ENCODE peak calls at places on chromosomes 5 and 9, in eight cellular contexts. X is mesothelial cell of epicardium; Y is retinal pigment epithelial cell; I is natural killer cell; S is glutamatergic neuron; M is nephron progenitor cell; A is CD8-positive, alpha-beta T cell; D is AG09319. W is an unnamed sample.

GRCh38 chr9:18707489-18708210 is 233.7 kb downstream of the ADAMTSL1 start:
- DNase-seq in S (no peak), X (no peak), D (no peak), M (no peak), A (no peak), I (no peak), Y (no peak), W (no peak)

GRCh38 chr5:168770036-168770498 is 190.9 kb upstream of the PANK3 start:
- DNase-seq in Y (no peak), M (no peak), A (no peak), X (no peak), I (no peak), D (no peak), S (peak; percentile 72), W (no peak)

GRCh38 chr5:83085106-83085505 is 7.8 kb downstream of the XRCC4 start:
- DNase-seq in X (no peak), Y (no peak), M (no peak), A (no peak), S (no peak), I (no peak), D (no peak), W (no peak)

GRCh38 chr9:136587145-136587943 is 41.5 kb upstream of the NOTCH1 start:
- DNase-seq in A (no peak), X (peak; percentile 64), Y (no peak), D (peak; percentile 25), S (no peak), I (no peak), M (peak; percentile 90), W (no peak)

GRCh38 chr5:180623844-180624243 is 25.6 kb downstream of the FLT4 start:
- DNase-seq in I (no peak), M (no peak), D (no peak), S (no peak), A (no peak), Y (no peak), X (no peak), W (no peak)

GRCh38 chr5:32436553-32437262 is 7.8 kb downstream of the ZFR start:
- DNase-seq in X (no peak), S (no peak), A (no peak), D (no peak), I (no peak), Y (no peak), M (no peak), W (no peak)

GRCh38 chr5:179803651-179804598 is 2.7 kb downstream of the MGAT4B start:
- DNase-seq in X (no peak), Y (no peak), S (no peak), M (no peak), A (no peak), D (no peak), I (peak; percentile 20), W (peak; percentile 39)

GRCh38 chr9:123337971-123338370 is 18.0 kb upstream of the CRB2 start:
- DNase-seq in D (no peak), S (no peak), M (no peak), A (no peak), Y (no peak), I (no peak), X (no peak), W (no peak)

GRCh38 chr5:10898489-10898888 is 137.5 kb upstream of the DAP start:
- DNase-seq in X (no peak), I (no peak), M (no peak), D (no peak), S (no peak), A (no peak), Y (no peak), W (no peak)
- TF ChIP-seq CTCF in X (no peak), I (no peak), M (no peak), D (no peak), S (no peak), A (no peak), Y (no peak), W (no peak)

GRCh38 chr9:22238809-22239684 is 207.6 kb upstream of the DMRTA1 start:
- DNase-seq in M (no peak), D (no peak), X (no peak), Y (no peak), A (no peak), I (no peak), S (no peak), W (no peak)

GRCh38 chr9:22241611-22242010 is 205.0 kb upstream of the DMRTA1 start:
- DNase-seq in A (no peak), Y (no peak), D (no peak), M (no peak), I (no peak), S (no peak), X (no peak), W (no peak)

GRCh38 chr9:22240619-22241018 is 206.0 kb upstream of the DMRTA1 start:
- DNase-seq in M (no peak), I (no peak), Y (no peak), S (no peak), A (no peak), D (peak; percentile 4), X (no peak), W (peak; percentile 35)

GRCh38 chr9:22241024-22241423 is 205.6 kb upstream of the DMRTA1 start:
- DNase-seq in I (no peak), Y (peak; percentile 48), M (no peak), A (no peak), S (no peak), X (no peak), D (no peak), W (no peak)

DNA sequence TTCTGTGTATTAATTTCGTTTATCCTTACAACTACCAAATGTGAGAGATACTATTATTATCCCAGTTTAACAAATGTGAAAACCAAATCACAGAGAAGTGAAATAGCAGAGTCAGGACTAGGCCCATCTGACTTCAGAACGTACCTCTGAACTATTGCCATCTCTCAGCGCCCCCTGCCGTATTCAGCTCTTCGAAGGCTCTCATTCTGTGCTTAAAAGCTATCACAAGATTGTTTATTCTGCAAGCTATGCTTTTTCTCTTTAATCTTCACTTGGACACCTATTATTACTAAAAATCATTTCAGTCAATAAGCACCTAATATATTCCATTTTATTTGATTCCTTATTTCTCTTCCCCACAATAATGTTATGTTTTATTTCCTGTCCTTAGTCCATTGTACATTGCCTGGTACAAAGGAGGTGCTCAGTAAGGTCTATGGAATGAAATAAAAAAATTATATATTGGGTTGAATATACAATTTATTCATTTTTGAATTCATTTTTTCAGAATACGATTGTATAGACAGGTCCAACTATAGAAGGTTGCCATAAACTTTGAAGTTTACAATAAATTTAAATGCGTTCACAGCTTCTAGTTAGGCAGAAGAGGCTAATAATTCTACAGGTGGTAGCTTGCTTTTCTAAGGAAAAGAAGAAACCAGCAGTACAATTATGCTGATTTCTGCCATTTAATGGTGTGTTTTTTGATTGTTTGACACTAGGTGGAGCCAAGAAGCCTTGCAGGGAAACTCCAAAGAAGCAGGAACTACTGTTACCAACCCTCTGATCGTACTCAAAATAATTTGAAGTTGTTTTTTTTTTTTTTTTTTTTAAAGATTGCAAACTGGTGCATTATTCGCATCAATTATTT is 202.2 kb upstream of the DMRTA1 start:
- DNase-seq in D (peak; percentile 12), Y (peak; percentile 28), S (peak; percentile 46), M (peak; percentile 45), A (no peak), I (no peak), X (no peak), W (peak; percentile 36)
- TF ChIP-seq CTCF in D (peak; percentile 73), Y (peak; percentile 75), S (peak; percentile 19), M (peak; percentile 40), A (peak; percentile 40), I (no peak), X (peak; percentile 19), W (peak; percentile 67)

GRCh38 chr5:1325191-1325741 is 19.6 kb downstream of the CLPTM1L start:
- DNase-seq in S (no peak), Y (no peak), M (no peak), A (no peak), D (no peak), X (no peak), I (no peak), W (no peak)

GRCh38 chr5:1323803-1324173 is 21.1 kb downstream of the CLPTM1L start:
- DNase-seq in S (no peak), X (no peak), D (no peak), M (no peak), A (no peak), Y (no peak), I (no peak), W (no peak)

GRCh38 chr5:1324719-1325190 is 20.1 kb downstream of the CLPTM1L start:
- DNase-seq in M (no peak), Y (no peak), D (no peak), I (no peak), S (no peak), X (no peak), A (no peak), W (no peak)

GRCh38 chr5:1324301-1324700 is 20.6 kb downstream of the CLPTM1L start:
- DNase-seq in I (no peak), A (no peak), M (no peak), S (no peak), X (no peak), Y (no peak), D (no peak), W (no peak)

DNA sequence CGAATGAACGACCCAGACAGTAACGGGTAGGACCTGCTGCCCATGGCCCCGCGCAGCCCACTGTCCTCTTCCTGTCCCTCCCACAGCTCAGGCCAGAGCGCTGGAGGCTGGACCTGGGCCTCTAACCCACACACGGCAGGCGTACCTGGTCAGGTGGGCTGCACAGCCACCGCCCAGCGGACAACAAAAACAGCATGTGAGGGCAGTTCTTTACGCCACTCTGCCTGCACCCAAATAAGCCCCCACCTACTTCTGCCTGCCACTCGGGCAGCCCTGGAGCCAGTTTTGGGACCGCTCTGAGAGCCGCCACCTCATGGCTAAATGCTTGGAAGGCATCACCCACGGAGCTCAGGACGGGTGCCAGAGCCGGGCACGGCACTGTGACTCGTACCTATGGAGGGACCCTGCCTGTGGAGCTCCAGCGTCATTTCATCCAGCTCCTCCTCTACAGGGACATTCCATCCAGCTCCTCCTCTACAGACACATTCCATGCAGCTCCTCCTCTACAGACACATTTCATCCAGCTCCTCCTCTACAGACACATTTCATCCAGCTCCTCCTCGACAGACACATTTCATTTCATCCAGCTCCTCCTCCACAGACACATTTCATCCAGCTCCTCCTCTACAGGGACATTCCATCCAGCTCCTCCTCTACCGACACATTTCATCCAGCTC is 18.9 kb downstream of the CLPTM1L start:
- DNase-seq in Y (no peak), X (no peak), D (no peak), S (no peak), I (no peak), A (no peak), M (no peak), W (no peak)
- TF ChIP-seq CTCF in Y (no peak), X (no peak), D (no peak), S (no peak), I (no peak), A (no peak), M (no peak), W (no peak)

DNA sequence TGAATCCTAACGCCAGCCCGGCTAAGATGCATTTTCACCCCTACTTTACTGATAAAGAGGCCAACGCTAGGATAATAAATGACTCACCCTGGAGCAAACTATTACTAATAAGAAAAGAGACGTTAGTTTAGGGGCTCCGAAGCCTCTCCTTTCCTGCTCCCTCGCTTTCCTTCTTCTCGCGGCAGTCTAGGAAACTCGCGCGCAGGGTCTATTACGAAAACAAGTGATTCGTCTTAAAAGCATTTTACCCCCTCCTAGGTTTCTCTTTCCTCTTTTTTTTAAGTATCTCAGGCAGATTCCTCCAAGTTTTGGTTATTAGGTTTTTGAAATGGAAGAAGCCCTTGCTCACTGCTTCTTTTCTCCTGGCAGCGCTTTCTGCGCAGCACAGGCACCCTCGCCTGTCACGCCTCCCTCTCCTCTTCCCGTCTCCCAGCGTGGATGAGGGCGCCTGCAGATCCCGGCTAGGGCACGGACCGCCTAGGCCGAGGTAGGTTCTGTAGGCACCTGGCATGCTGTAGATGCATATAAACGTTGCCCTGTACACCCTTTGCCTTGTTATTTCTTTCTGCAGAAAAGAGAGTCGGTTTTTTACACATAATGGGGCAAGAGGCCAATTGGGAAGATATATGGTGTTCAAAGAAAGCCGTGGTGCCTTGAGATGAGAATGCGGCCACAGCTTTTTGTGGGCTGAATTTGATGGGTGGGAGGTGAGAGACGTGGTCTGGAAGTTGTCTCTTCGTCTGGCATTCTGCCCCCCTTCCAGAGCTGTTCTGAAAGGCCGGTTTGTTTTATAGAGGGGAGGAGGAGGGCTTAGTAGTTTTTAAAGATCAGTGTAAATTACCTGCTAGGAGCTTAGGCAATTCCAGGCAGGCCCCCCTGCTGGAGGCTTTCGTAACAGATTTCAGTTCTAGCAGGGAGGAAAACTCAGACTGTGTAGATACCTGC is 981 bp downstream of the GCNT1 start:
- DNase-seq in Y (no peak), D (no peak), I (no peak), X (peak; percentile 25), A (no peak), M (peak; percentile 47), S (peak; percentile 48), W (peak; percentile 46)
- TF ChIP-seq CTCF in Y (peak; percentile 61), D (peak; percentile 14), I (no peak), X (peak; percentile 38), A (no peak), M (peak; percentile 53), S (peak; percentile 66), W (peak; percentile 27)